ENCODE peak calls at places on chromosome 20, in seven cellular contexts. U is DMS79 treated with DMSO at 0.1 percent for 48 hours, Y is amygdala, J is left cardiac atrium, Q is right cardiac atrium, X is stomach, D is T-helper 2 cell. O is an unnamed sample.

GRCh38 chr20:49775229-49775693 is 37.4 kb upstream of the SLC9A8 start:
- DNase-seq in U (no peak), Y (no peak), J (peak; percentile 84), Q (peak; percentile 66), X (peak; percentile 84), D (no peak), O (no peak)

GRCh38 chr20:37522258-37523011 is 1.4 kb downstream of the NNAT start:
- DNase-seq in U (no peak), Y (peak; percentile 29), J (peak; percentile 77), Q (peak; percentile 80), X (peak; percentile 58), D (no peak), O (no peak)

GRCh38 chr20:62307226-62308101 is 4.7 kb downstream of the ADRM1 start:
- DNase-seq in U (no peak), Y (no peak), J (no peak), Q (peak; percentile 51), X (no peak), D (no peak), O (peak; percentile 60)

GRCh38 chr20:52048365-52048764 is 143.2 kb downstream of the ZFP64 start:
- DNase-seq in U (no peak), Y (no peak), J (no peak), Q (no peak), X (no peak), D (no peak), O (no peak)

GRCh38 chr20:37989601-37990001 is 43.7 kb downstream of the TTI1 start:
- DNase-seq in U (no peak), Y (no peak), J (peak; percentile 41), Q (no peak), X (peak; percentile 86), D (no peak), O (no peak)

GRCh38 chr20:37365760-37366638 is 20.1 kb downstream of the SRC start:
- DNase-seq in U (no peak), Y (no peak), J (no peak), Q (no peak), X (no peak), D (no peak), O (peak; percentile 13)

GRCh38 chr20:48959902-48960550 is 38.5 kb downstream of the ARFGEF2 start:
- DNase-seq in U (no peak), Y (no peak), J (no peak), Q (no peak), X (no peak), D (no peak), O (no peak)

GRCh38 chr20:51129201-51129671 is 106.3 kb upstream of the KCNG1 start:
- DNase-seq in U (no peak), Y (no peak), J (no peak), Q (no peak), X (no peak), D (no peak), O (no peak)

GRCh38 chr20:63741676-63742380 is 2.3 kb downstream of the SLC2A4RG start:
- DNase-seq in U (no peak), Y (no peak), J (no peak), Q (peak; percentile 76), X (no peak), D (no peak), O (no peak)

GRCh38 chr20:19828233-19828632 is 70.2 kb downstream of the RIN2 start:
- DNase-seq in U (no peak), Y (no peak), J (no peak), Q (no peak), X (no peak), D (no peak), O (no peak)

GRCh38 chr20:35620818-35621559 is 5.4 kb downstream of the SPAG4 start:
- DNase-seq in U (no peak), Y (no peak), J (no peak), Q (no peak), X (no peak), D (no peak), O (no peak)

GRCh38 chr20:58630063-58630462 is 21.0 kb upstream of the STX16 start:
- DNase-seq in U (no peak), Y (no peak), J (no peak), Q (no peak), X (no peak), D (no peak), O (no peak)

GRCh38 chr20:63934271-63935068 is 21.7 kb downstream of the UCKL1 start:
- DNase-seq in U (no peak), Y (no peak), J (no peak), Q (peak; percentile 55), X (no peak), D (no peak), O (no peak)

O was measured in natural killer cell treated with Interleukin-12 subunit alpha and Interleukin-12 subunit beta and Interleukin-15 and Interleukin-18, amount 100 ng/mL, for 72 hours.